ENCODE peak calls at places on chromosomes 2 and 18, in four cellular contexts. B is transverse colon, D is mucosa of descending colon, L is mammary epithelial cell. G is an unnamed sample. For H3K36me3 and H3K4me1, the result is how much of the 10 kb centered on the place peaks cover.

GRCh38 chr18:12041561-12041960 is 52.1 kb upstream of the ANKRD62 start:
- DNase-seq in D (no peak), B (no peak), L (peak), G (no peak)

GRCh38 chr18:39497819-39498218 is 1932.2 kb upstream of the CELF4 start:
- DNase-seq in B (no peak), L (no peak), D (no peak), G (no peak)

GRCh38 chr2:36355890-36356198 is 266 bp downstream of the CRIM1 start:
- DNase-seq in B (no peak), L (no peak), D (no peak), G (no peak)

GRCh38 chr18:22171263-22171838 is 2.0 kb downstream of the GATA6 start:
- DNase-seq in L (no peak), B (no peak), D (no peak), G (no peak)

GRCh38 chr2:119117408-119117807 is 41.1 kb downstream of the C1QL2 start:
- DNase-seq in B (no peak), L (no peak), D (no peak), G (peak)

GRCh38 chr2:230849633-230850357 is 14.9 kb upstream of the ITM2C start:
- DNase-seq in L (no peak), D (peak), B (peak), G (no peak)

GRCh38 chr2:195505701-195506100 is 151.3 kb upstream of the SLC39A10 start:
- DNase-seq in L (no peak), B (no peak), D (no peak), G (no peak)

GRCh38 chr2:146540271-146540932 is 1304.4 kb upstream of the ACVR2A start:
- DNase-seq in L (no peak), D (no peak), B (no peak), G (no peak)

GRCh38 chr2:15059870-15060617 is 427.5 kb downstream of the LRATD1 start:
- DNase-seq in B (no peak), L (peak), D (no peak), G (no peak)

GRCh38 chr2:98921062-98921461 is 15.0 kb downstream of the CRACDL start:
- DNase-seq in L (peak), D (no peak), B (no peak), G (no peak)

GRCh38 chr18:55706893-55707292 is 118.9 kb upstream of the TCF4 start:
- DNase-seq in D (no peak), B (no peak), L (peak), G (no peak)

GRCh38 chr2:1886405-1886992 is 142.2 kb upstream of the PXDN start:
- DNase-seq in L (peak), B (peak), D (peak), G (no peak)

GRCh38 chr18:8800041-8800441 is 94.7 kb downstream of the MTCL1 start:
- DNase-seq in L (no peak), D (no peak), B (no peak), G (no peak)

GRCh38 chr2:240672076-240672700 is 10.5 kb downstream of the AQP12B start:
- DNase-seq in D (no peak), L (no peak), B (no peak), G (no peak)

GRCh38 chr2:238906936-238907716 is 59.2 kb downstream of the TWIST2 start:
- DNase-seq in L (no peak), D (no peak), B (no peak), G (no peak)

GRCh38 chr2:29182920-29183319 is 67.7 kb downstream of the CLIP4 start:
- DNase-seq in L (no peak), D (no peak), B (no peak), G (no peak)

GRCh38 chr18:11393486-11393885 is 215.9 kb upstream of the SLC35G4 start:
- DNase-seq in B (no peak), L (no peak), D (no peak), G (no peak)

GRCh38 chr2:195318440-195319111 is 338.4 kb upstream of the SLC39A10 start:
- DNase-seq in L (peak), D (no peak), B (peak), G (no peak)

GRCh38 chr18:25533088-25533676 is 181.2 kb upstream of the ZNF521 start:
- DNase-seq in D (no peak), B (no peak), L (peak), G (no peak)

GRCh38 chr2:233355916-233356315 is 1.6 kb downstream of the DGKD start:
- DNase-seq in B (peak), D (no peak), L (no peak), G (peak)

GRCh38 chr2:74834806-74835755 is 1.2 kb downstream of the HK2 start:
- DNase-seq in B (peak), D (peak), L (peak), G (no peak)

GRCh38 chr2:216695401-216695821 is at the start of gene IGFBP5:
- DNase-seq in L (no peak), D (peak), B (peak), G (peak)

GRCh38 chr18:73318732-73319479 is 451.1 kb upstream of the NETO1 start:
- DNase-seq in L (no peak), D (no peak), B (no peak), G (no peak)

GRCh38 chr2:182319556-182319955 is 107.3 kb downstream of the PDE1A start:
- DNase-seq in D (no peak), L (no peak), B (no peak), G (no peak)

GRCh38 chr2:13542642-13543041 is 825.9 kb downstream of the TRIB2 start:
- DNase-seq in B (no peak), L (no peak), D (no peak), G (no peak)

GRCh38 chr2:97907667-97908066 is 88.1 kb downstream of the TMEM131 start:
- DNase-seq in D (no peak), L (no peak), B (no peak), G (no peak)

GRCh38 chr2:9400268-9401058 is 22.9 kb downstream of the ITGB1BP1 start:
- DNase-seq in L (no peak), B (no peak), D (no peak), G (peak)

GRCh38 chr2:9401059-9401547 is 22.2 kb downstream of the ITGB1BP1 start:
- DNase-seq in B (no peak), D (no peak), L (no peak), G (peak)

GRCh38 chr2:9394816-9395215 is 28.5 kb downstream of the ITGB1BP1 start:
- DNase-seq in B (no peak), D (no peak), L (no peak), G (no peak)

GRCh38 chr2:9397201-9397600 is 26.1 kb downstream of the ITGB1BP1 start:
- DNase-seq in L (no peak), B (no peak), D (no peak), G (no peak)

GRCh38 chr2:9398881-9399805 is 24.2 kb downstream of the ITGB1BP1 start:
- DNase-seq in D (no peak), B (no peak), L (no peak), G (no peak)
- H3K36me3 ChIP-seq in D (under half), B (under half), L (under half), G (half or more)

GRCh38 chr18:33934258-33934657 is 290.5 kb downstream of the NOL4 start:
- DNase-seq in B (no peak), L (no peak), D (no peak), G (no peak)
- H3K4me1 ChIP-seq in B (under half), L (under half), D (under half), G (under half)

DNA sequence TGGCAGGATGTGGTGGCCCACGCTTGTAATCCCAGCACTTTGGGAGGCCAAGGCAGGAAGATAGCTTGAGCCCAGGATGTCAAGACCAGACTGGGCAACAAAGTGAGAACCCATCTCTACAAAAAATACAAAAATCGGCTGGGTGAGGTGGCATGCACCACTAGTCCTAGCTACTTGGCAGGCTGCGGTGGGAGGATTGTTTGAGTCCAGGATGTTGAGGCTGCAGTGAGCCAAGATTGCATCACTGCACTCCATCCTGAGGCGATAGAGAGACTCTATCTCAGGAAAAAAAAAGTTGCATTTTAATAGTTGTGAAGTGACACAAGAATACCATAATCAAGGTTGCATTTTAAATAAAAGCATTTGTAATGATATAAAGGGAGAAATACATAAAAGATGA is 124.1 kb upstream of the SLC38A11 start:
- DNase-seq in B (no peak), D (no peak), L (no peak), G (no peak)
- H3K36me3 ChIP-seq in B (under half), D (under half), L (under half), G (under half)

DNA sequence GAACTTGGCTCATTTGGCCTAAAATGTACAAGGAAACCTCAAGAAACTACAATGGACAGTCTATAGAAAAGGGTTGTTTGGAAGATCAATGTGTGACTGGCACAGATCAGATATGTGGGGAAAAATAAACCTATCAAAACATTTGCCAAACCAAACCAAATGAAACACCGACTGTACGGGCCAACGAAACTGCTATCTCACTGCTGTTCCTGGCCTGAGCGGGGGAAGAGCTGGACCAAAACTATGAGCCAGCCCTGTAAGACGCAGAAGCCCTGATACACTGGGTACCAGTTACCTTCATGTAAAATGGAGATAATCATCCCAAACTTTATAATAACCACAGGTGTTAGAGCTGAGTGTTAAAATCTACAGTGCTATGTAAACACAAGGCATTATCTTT is 11.7 kb downstream of the CDC42EP3 start:
- DNase-seq in B (no peak), L (no peak), D (no peak), G (no peak)
- H3K4me1 ChIP-seq in B (under half), L (under half), D (under half), G (half or more)

DNA sequence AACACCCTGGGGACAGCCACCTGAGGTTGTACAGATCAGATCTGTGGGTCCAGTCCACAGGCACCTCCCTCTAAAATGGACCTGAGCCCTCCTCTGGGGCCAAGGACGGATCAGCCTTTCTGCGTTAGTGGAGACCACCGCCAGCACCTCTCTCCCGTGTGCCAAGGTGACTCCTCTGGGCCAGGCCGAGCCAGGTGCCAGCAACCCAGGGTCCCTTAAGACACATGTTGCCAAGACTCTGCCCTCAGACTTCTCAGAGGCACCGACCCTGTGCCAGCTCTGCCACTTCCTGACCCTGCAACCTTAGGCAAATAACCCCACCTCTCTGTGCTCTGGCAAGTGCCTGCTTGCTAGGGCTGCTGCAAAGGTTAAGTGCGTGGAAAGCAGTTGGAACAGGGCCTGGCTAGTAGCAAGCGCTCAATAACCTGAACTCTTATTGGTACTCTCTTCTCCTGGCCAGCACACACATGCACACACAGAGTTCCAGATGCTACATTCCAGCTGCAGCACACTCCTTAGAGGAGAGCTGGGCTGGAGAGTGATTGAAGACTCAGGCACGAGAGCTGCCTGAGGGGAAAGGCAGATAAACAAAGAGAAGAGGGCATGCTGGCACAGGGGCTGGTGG is 105.6 kb downstream of the TNS1 start:
- DNase-seq in B (no peak), L (peak), D (no peak), G (no peak)
- H3K36me3 ChIP-seq in B (under half), L (under half), D (under half), G (half or more)

GRCh38 chr2:37666772-37667171 is 4.7 kb downstream of the CDC42EP3 start:
- DNase-seq in L (no peak), D (no peak), B (no peak), G (no peak)
- H3K4me1 ChIP-seq in L (under half), D (under half), B (under half), G (half or more)

GRCh38 chr2:105271393-105272045 is 30.0 kb downstream of the GPR45 start:
- DNase-seq in L (no peak), D (no peak), B (no peak), G (no peak)
- H3K36me3 ChIP-seq in L (under half), D (under half), B (half or more), G (half or more)

GRCh38 chr2:179260224-179260623 is 4.4 kb downstream of the SESTD1 start:
- DNase-seq in D (no peak), B (no peak), L (peak), G (no peak)
- H3K4me1 ChIP-seq in D (under half), B (under half), L (under half), G (under half)

DNA sequence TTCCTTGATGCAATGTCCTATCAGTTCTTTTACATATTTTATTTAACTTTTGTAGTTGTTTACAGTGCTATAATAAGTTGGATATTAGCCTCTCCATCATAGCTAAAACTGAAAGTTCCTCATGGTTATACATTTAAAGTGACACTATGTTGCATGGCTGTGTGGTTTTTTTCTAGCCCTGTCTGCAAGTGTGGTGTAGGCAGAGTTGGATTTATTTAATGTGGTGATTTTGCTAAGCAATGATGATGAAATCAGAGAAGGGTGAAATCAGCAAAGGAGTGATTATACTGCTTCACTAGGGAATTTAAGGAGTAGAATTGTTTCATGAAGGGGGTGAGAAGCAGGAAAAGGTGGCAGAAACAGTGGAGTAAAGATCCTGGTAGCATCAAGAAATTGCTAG is 18.3 kb upstream of the ENOSF1 start:
- DNase-seq in B (no peak), D (no peak), L (no peak), G (no peak)
- H3K36me3 ChIP-seq in B (under half), D (under half), L (under half), G (under half)

GRCh38 chr18:44733069-44733753 is 52.5 kb downstream of the SETBP1 start:
- DNase-seq in D (no peak), B (no peak), L (peak), G (no peak)
- H3K4me1 ChIP-seq in D (under half), B (under half), L (half or more), G (under half)